ENCODE peak calls at places on chromosomes 1 and 21, in six cellular contexts. J, U, R, X, W and M are unnamed samples.

GRCh38 chr21:46264690-46265144 is 20.7 kb downstream of the MCM3AP start:
- ATAC-seq in R (no peak), J (peak; percentile 44), U (no peak), X (no peak), W (peak; percentile 38), M (no peak)

GRCh38 chr1:4944072-4944471 is 289.7 kb downstream of the AJAP1 start:
- ATAC-seq in X (no peak), J (no peak), U (no peak), W (no peak), R (no peak), M (no peak)

GRCh38 chr1:27527223-27527856 is 37.4 kb upstream of the WASF2 start:
- ATAC-seq in U (peak; percentile 3), J (no peak), X (no peak), R (no peak), W (no peak), M (no peak)

GRCh38 chr1:1782399-1783221 is 4.3 kb upstream of the NADK start:
- ATAC-seq in J (peak; percentile 62), R (no peak), U (peak; percentile 41), W (peak; percentile 58), X (peak; percentile 74), M (no peak)

GRCh38 chr1:21871943-21872342 is 59.9 kb downstream of the LDLRAD2 start:
- ATAC-seq in J (no peak), U (no peak), W (no peak), R (no peak), X (peak; percentile 33), M (no peak)

GRCh38 chr1:147624011-147624410 is 46.3 kb downstream of the ACP6 start:
- ATAC-seq in J (no peak), U (no peak), R (no peak), X (no peak), W (no peak), M (no peak)

GRCh38 chr1:116402333-116402732 is 29.3 kb downstream of the ATP1A1 start:
- ATAC-seq in X (no peak), U (no peak), R (no peak), W (no peak), J (no peak), M (no peak)

GRCh38 chr1:207282049-207282448 is 39.4 kb upstream of the CD55 start:
- ATAC-seq in J (no peak), R (no peak), U (no peak), X (peak; percentile 86), W (no peak), M (no peak)

GRCh38 chr21:41768371-41769042 is 1.7 kb upstream of the RIPK4 start:
- ATAC-seq in X (peak; percentile 67), U (peak; percentile 64), W (no peak), J (peak; percentile 74), R (no peak), M (peak; percentile 85)

GRCh38 chr1:2480236-2480985 is 4.3 kb downstream of the PLCH2 start:
- ATAC-seq in X (no peak), W (no peak), U (no peak), R (no peak), J (no peak), M (no peak)

GRCh38 chr1:14964698-14965055 is 188.9 kb upstream of the TMEM51 start:
- ATAC-seq in R (no peak), J (no peak), W (no peak), U (no peak), X (no peak), M (no peak)

GRCh38 chr1:230694464-230694863 is 19.5 kb downstream of the AGT start:
- ATAC-seq in X (peak; percentile 7), U (no peak), J (peak; percentile 33), W (peak; percentile 8), R (peak; percentile 28), M (no peak)